ENCODE peak calls at places on chromosomes 16 and 17, in seven cellular contexts. One of them, this sample, is unnamed.

GRCh38 chr17:13518271-13519000 is 83.3 kb downstream of the HS3ST3A1 start:
- DNase-seq in A549: no peak
- DNase-seq in uterus: peak; percentile 35
- DNase-seq in psoas muscle: no peak
- DNase-seq in bronchial epithelial cell: no peak
- DNase-seq in body of pancreas: no peak
- DNase-seq in AG10803: peak; percentile 88
- DNase-seq in this sample: no peak

GRCh38 chr16:23893976-23894375 is 58.2 kb downstream of the PRKCB start:
- DNase-seq in psoas muscle: no peak
- DNase-seq in uterus: no peak
- DNase-seq in bronchial epithelial cell: no peak
- DNase-seq in AG10803: no peak
- DNase-seq in A549: no peak
- DNase-seq in body of pancreas: no peak
- DNase-seq in this sample: no peak

GRCh38 chr16:23359092-23359760 is 57.1 kb downstream of the SCNN1B start:
- DNase-seq in bronchial epithelial cell: no peak
- DNase-seq in AG10803: no peak
- DNase-seq in body of pancreas: no peak
- DNase-seq in A549: no peak
- DNase-seq in uterus: no peak
- DNase-seq in psoas muscle: no peak
- DNase-seq in this sample: no peak

GRCh38 chr16:81523387-81524115 is 78.9 kb downstream of the CMIP start:
- DNase-seq in AG10803: peak; percentile 81
- DNase-seq in body of pancreas: no peak
- DNase-seq in A549: peak; percentile 53
- DNase-seq in bronchial epithelial cell: peak; percentile 94
- DNase-seq in psoas muscle: peak; percentile 71
- DNase-seq in uterus: peak; percentile 44
- DNase-seq in this sample: no peak

GRCh38 chr17:73588291-73589095 is 55.8 kb downstream of the SDK2 start:
- DNase-seq in body of pancreas: no peak
- DNase-seq in AG10803: no peak
- DNase-seq in psoas muscle: no peak
- DNase-seq in bronchial epithelial cell: peak; percentile 25
- DNase-seq in uterus: no peak
- DNase-seq in A549: no peak
- DNase-seq in this sample: no peak

GRCh38 chr17:11144358-11145233 is 96.4 kb upstream of the SHISA6 start:
- DNase-seq in AG10803: peak; percentile 34
- DNase-seq in bronchial epithelial cell: peak; percentile 51
- DNase-seq in psoas muscle: no peak
- DNase-seq in A549: peak; percentile 63
- DNase-seq in uterus: no peak
- DNase-seq in body of pancreas: peak; percentile 42
- DNase-seq in this sample: peak; percentile 56

GRCh38 chr17:37446027-37446426 is 39.3 kb downstream of the TADA2A start:
- DNase-seq in AG10803: no peak
- DNase-seq in uterus: no peak
- DNase-seq in A549: peak; percentile 46
- DNase-seq in body of pancreas: no peak
- DNase-seq in psoas muscle: no peak
- DNase-seq in bronchial epithelial cell: peak; percentile 91
- DNase-seq in this sample: no peak

GRCh38 chr16:68700120-68700519 is 37.0 kb upstream of the CDH1 start:
- DNase-seq in bronchial epithelial cell: peak; percentile 32
- DNase-seq in body of pancreas: no peak
- DNase-seq in psoas muscle: no peak
- DNase-seq in AG10803: peak; percentile 25
- DNase-seq in A549: no peak
- DNase-seq in uterus: no peak
- DNase-seq in this sample: no peak

GRCh38 chr17:63162406-63163157 is 196.5 kb downstream of the TANC2 start:
- DNase-seq in body of pancreas: no peak
- DNase-seq in uterus: no peak
- DNase-seq in psoas muscle: no peak
- DNase-seq in AG10803: no peak
- DNase-seq in bronchial epithelial cell: no peak
- DNase-seq in A549: no peak
- DNase-seq in this sample: no peak

GRCh38 chr17:66676421-66676820 is 158.5 kb upstream of the CACNG5 start:
- DNase-seq in AG10803: no peak
- DNase-seq in A549: peak; percentile 92
- DNase-seq in body of pancreas: peak; percentile 73
- DNase-seq in uterus: no peak
- DNase-seq in psoas muscle: no peak
- DNase-seq in bronchial epithelial cell: peak; percentile 98
- DNase-seq in this sample: peak; percentile 3

GRCh38 chr16:1958715-1959268 is 546 bp upstream of the NDUFB10 start:
- DNase-seq in A549: no peak
- DNase-seq in bronchial epithelial cell: no peak
- DNase-seq in uterus: peak; percentile 39
- DNase-seq in body of pancreas: no peak
- DNase-seq in psoas muscle: no peak
- DNase-seq in AG10803: no peak
- DNase-seq in this sample: no peak

GRCh38 chr16:86375370-86375769 is 135.0 kb upstream of the FOXF1 start:
- DNase-seq in psoas muscle: no peak
- DNase-seq in A549: no peak
- DNase-seq in body of pancreas: no peak
- DNase-seq in AG10803: peak; percentile 83
- DNase-seq in uterus: no peak
- DNase-seq in bronchial epithelial cell: no peak
- DNase-seq in this sample: no peak

GRCh38 chr16:10971560-10971961 is 27.2 kb downstream of the CLEC16A start:
- DNase-seq in A549: peak; percentile 77
- DNase-seq in AG10803: peak; percentile 95
- DNase-seq in uterus: peak; percentile 52
- DNase-seq in psoas muscle: no peak
- DNase-seq in body of pancreas: peak; percentile 68
- DNase-seq in bronchial epithelial cell: peak; percentile 69
- DNase-seq in this sample: peak; percentile 40

GRCh38 chr17:50184057-50184456 is 17.4 kb downstream of the COL1A1 start:
- DNase-seq in A549: no peak
- DNase-seq in uterus: no peak
- DNase-seq in AG10803: peak; percentile 68
- DNase-seq in bronchial epithelial cell: no peak
- DNase-seq in body of pancreas: no peak
- DNase-seq in psoas muscle: no peak
- DNase-seq in this sample: no peak

GRCh38 chr16:75099738-75100615 is 16.6 kb downstream of the LDHD start:
- DNase-seq in body of pancreas: no peak
- DNase-seq in uterus: no peak
- DNase-seq in bronchial epithelial cell: no peak
- DNase-seq in psoas muscle: no peak
- DNase-seq in A549: no peak
- DNase-seq in AG10803: no peak
- DNase-seq in this sample: no peak

GRCh38 chr16:14186007-14186953 is 115.2 kb downstream of the MRTFB start:
- DNase-seq in body of pancreas: peak; percentile 15
- DNase-seq in A549: peak; percentile 50
- DNase-seq in AG10803: peak; percentile 83
- DNase-seq in bronchial epithelial cell: peak; percentile 26
- DNase-seq in uterus: peak; percentile 30
- DNase-seq in psoas muscle: peak; percentile 24
- DNase-seq in this sample: no peak

GRCh38 chr16:89193576-89194293 is 6.6 kb downstream of the SLC22A31 start:
- DNase-seq in body of pancreas: no peak
- DNase-seq in bronchial epithelial cell: no peak
- DNase-seq in AG10803: no peak
- DNase-seq in psoas muscle: no peak
- DNase-seq in uterus: no peak
- DNase-seq in A549: no peak
- DNase-seq in this sample: no peak

GRCh38 chr16:3304370-3304769 is 860 bp downstream of the TIGD7 start:
- DNase-seq in AG10803: peak; percentile 17
- DNase-seq in uterus: no peak
- DNase-seq in A549: no peak
- DNase-seq in psoas muscle: no peak
- DNase-seq in bronchial epithelial cell: no peak
- DNase-seq in body of pancreas: no peak
- DNase-seq in this sample: no peak

GRCh38 chr16:53668869-53669268 is 34.8 kb downstream of the RPGRIP1L start:
- DNase-seq in A549: no peak
- DNase-seq in psoas muscle: no peak
- DNase-seq in body of pancreas: no peak
- DNase-seq in bronchial epithelial cell: no peak
- DNase-seq in AG10803: no peak
- DNase-seq in uterus: no peak
- DNase-seq in this sample: no peak

GRCh38 chr16:53773150-53773846 is 69.3 kb downstream of the FTO start:
- DNase-seq in body of pancreas: peak; percentile 75
- DNase-seq in uterus: no peak
- DNase-seq in psoas muscle: no peak
- DNase-seq in AG10803: peak; percentile 83
- DNase-seq in A549: peak; percentile 83
- DNase-seq in bronchial epithelial cell: peak; percentile 79
- DNase-seq in this sample: peak; percentile 49

GRCh38 chr17:50129303-50129945 is 536 bp downstream of the SAMD14 start:
- DNase-seq in AG10803: peak; percentile 63
- DNase-seq in body of pancreas: no peak
- DNase-seq in A549: peak; percentile 66
- DNase-seq in bronchial epithelial cell: no peak
- DNase-seq in psoas muscle: no peak
- DNase-seq in uterus: no peak
- DNase-seq in this sample: no peak

GRCh38 chr17:48123111-48123510 is 15.5 kb downstream of the SNX11 start:
- DNase-seq in bronchial epithelial cell: no peak
- DNase-seq in body of pancreas: no peak
- DNase-seq in A549: no peak
- DNase-seq in uterus: no peak
- DNase-seq in AG10803: no peak
- DNase-seq in psoas muscle: no peak
- DNase-seq in this sample: no peak

GRCh38 chr16:65281636-65282035 is 159.8 kb upstream of the CDH11 start:
- DNase-seq in A549: no peak
- DNase-seq in psoas muscle: no peak
- DNase-seq in bronchial epithelial cell: no peak
- DNase-seq in body of pancreas: no peak
- DNase-seq in uterus: no peak
- DNase-seq in AG10803: no peak
- DNase-seq in this sample: no peak

GRCh38 chr16:58127634-58128033 is 1.5 kb downstream of the CFAP20 start:
- DNase-seq in body of pancreas: no peak
- DNase-seq in uterus: no peak
- DNase-seq in AG10803: peak; percentile 15
- DNase-seq in bronchial epithelial cell: no peak
- DNase-seq in psoas muscle: no peak
- DNase-seq in A549: no peak
- DNase-seq in this sample: no peak
- TF ChIP-seq CTCF in body of pancreas: no peak
- TF ChIP-seq CTCF in uterus: no peak
- TF ChIP-seq CTCF in AG10803: peak; percentile 50
- TF ChIP-seq CTCF in bronchial epithelial cell: peak; percentile 15
- TF ChIP-seq CTCF in psoas muscle: no peak
- TF ChIP-seq CTCF in A549: no peak
- TF ChIP-seq CTCF in this sample: no peak

GRCh38 chr17:59329558-59330313 is 1.7 kb upstream of the YPEL2 start:
- DNase-seq in uterus: peak; percentile 60
- DNase-seq in AG10803: peak; percentile 91
- DNase-seq in bronchial epithelial cell: peak; percentile 75
- DNase-seq in psoas muscle: peak; percentile 56
- DNase-seq in A549: peak; percentile 79
- DNase-seq in body of pancreas: peak; percentile 77
- DNase-seq in this sample: peak; percentile 65
- H3K4me3 ChIP-seq in uterus: no peak overlapping the region
- H3K4me3 ChIP-seq in AG10803: no peak overlapping the region
- H3K4me3 ChIP-seq in bronchial epithelial cell: no peak overlapping the region
- H3K4me3 ChIP-seq in psoas muscle: peak overlapping the region; percentile 34
- H3K4me3 ChIP-seq in A549: peak overlapping the region; percentile 99
- H3K4me3 ChIP-seq in body of pancreas: no peak overlapping the region
- H3K4me3 ChIP-seq in this sample: no peak overlapping the region

DNA sequence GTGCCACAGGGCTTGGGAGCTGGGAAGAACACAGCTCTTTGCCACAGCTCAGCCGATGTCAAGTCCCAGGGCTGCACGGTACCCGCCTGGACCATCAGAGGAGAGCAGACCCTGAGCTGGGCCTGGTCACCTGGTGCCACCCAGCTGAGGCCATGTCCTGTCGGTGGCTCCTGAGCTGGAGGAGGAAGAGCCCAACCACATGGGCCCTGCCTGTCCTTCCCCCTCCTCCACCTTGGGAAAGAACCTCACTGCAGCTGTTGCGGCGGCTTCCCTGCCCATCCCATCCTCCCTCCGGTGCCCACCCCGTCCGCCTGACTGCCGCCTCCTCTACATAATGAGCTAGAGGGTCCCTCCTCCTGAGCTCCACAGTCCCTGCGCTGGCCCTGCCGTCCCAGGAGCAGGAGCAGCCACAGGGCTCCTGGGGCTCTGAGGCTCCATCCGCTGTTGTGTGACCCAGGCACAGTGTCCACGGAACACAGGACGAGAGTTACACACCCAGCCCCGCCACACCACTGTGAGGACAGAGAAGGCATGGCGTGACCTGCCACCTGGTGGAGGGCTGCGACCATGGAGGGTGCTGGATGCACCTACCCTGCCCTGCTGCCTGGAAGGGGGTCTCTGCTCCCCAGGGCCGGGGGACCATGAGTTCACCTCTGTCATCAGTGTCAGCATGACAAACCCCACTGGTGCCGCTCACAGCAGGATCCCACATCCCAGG is 21.4 kb upstream of the CHMP6 start:
- DNase-seq in A549: peak; percentile 44
- DNase-seq in psoas muscle: peak; percentile 62
- DNase-seq in bronchial epithelial cell: no peak
- DNase-seq in AG10803: peak; percentile 14
- DNase-seq in body of pancreas: no peak
- DNase-seq in uterus: peak; percentile 65
- DNase-seq in this sample: peak; percentile 22
- TF ChIP-seq CTCF in A549: peak; percentile 37
- TF ChIP-seq CTCF in psoas muscle: peak; percentile 54
- TF ChIP-seq CTCF in bronchial epithelial cell: peak; percentile 63
- TF ChIP-seq CTCF in AG10803: peak; percentile 53
- TF ChIP-seq CTCF in body of pancreas: no peak
- TF ChIP-seq CTCF in uterus: peak; percentile 64
- TF ChIP-seq CTCF in this sample: peak; percentile 22

GRCh38 chr17:7114875-7115614 is 423 bp upstream of the ASGR2 start:
- DNase-seq in AG10803: no peak
- DNase-seq in body of pancreas: peak; percentile 65
- DNase-seq in uterus: no peak
- DNase-seq in bronchial epithelial cell: no peak
- DNase-seq in psoas muscle: no peak
- DNase-seq in A549: no peak
- DNase-seq in this sample: no peak

GRCh38 chr17:7112527-7113108 is 2.0 kb downstream of the ASGR2 start:
- DNase-seq in body of pancreas: no peak
- DNase-seq in psoas muscle: no peak
- DNase-seq in AG10803: no peak
- DNase-seq in uterus: no peak
- DNase-seq in A549: no peak
- DNase-seq in bronchial epithelial cell: no peak
- DNase-seq in this sample: no peak

GRCh38 chr17:7114241-7114874 is at the start of gene ASGR2:
- DNase-seq in bronchial epithelial cell: no peak
- DNase-seq in psoas muscle: no peak
- DNase-seq in AG10803: no peak
- DNase-seq in body of pancreas: no peak
- DNase-seq in uterus: no peak
- DNase-seq in A549: no peak
- DNase-seq in this sample: no peak

GRCh38 chr17:7111784-7112526 is 2.7 kb downstream of the ASGR2 start:
- DNase-seq in uterus: no peak
- DNase-seq in A549: no peak
- DNase-seq in psoas muscle: no peak
- DNase-seq in body of pancreas: peak; percentile 32
- DNase-seq in bronchial epithelial cell: no peak
- DNase-seq in AG10803: no peak
- DNase-seq in this sample: no peak

GRCh38 chr17:7113273-7114071 is 1.1 kb downstream of the ASGR2 start:
- DNase-seq in AG10803: no peak
- DNase-seq in A549: peak; percentile 28
- DNase-seq in psoas muscle: no peak
- DNase-seq in uterus: no peak
- DNase-seq in bronchial epithelial cell: no peak
- DNase-seq in body of pancreas: no peak
- DNase-seq in this sample: no peak
- H3K4me3 ChIP-seq in AG10803: no peak overlapping the region
- H3K4me3 ChIP-seq in A549: no peak overlapping the region
- H3K4me3 ChIP-seq in psoas muscle: no peak overlapping the region
- H3K4me3 ChIP-seq in uterus: no peak overlapping the region
- H3K4me3 ChIP-seq in bronchial epithelial cell: no peak overlapping the region
- H3K4me3 ChIP-seq in body of pancreas: no peak overlapping the region
- H3K4me3 ChIP-seq in this sample: no peak overlapping the region